ENCODE peak calls at places on chromosomes 6 and 20, in eight cellular contexts. I, Y, T, O, D, P, U and F are unnamed samples.
A peak's percentile ranks its signal among the peaks of the same experiment; 100 is the strongest.

GRCh38 chr6:128124713-128125112 is 223.9 kb upstream of the THEMIS start:
- DNase-seq in I (no peak), Y (peak; percentile 47), T (no peak), O (no peak), D (peak; percentile 15), P (no peak), U (no peak), F (no peak)

GRCh38 chr6:12254228-12254627 is 35.9 kb upstream of the EDN1 start:
- DNase-seq in I (no peak), Y (no peak), T (no peak), O (no peak), D (no peak), P (no peak), U (no peak), F (no peak)

GRCh38 chr6:57108691-57109090 is 18.7 kb downstream of the ZNF451 start:
- DNase-seq in I (no peak), Y (no peak), T (no peak), O (no peak), D (no peak), P (no peak), U (no peak), F (no peak)

GRCh38 chr6:118830691-118831090 is 63.3 kb upstream of the ASF1A start:
- DNase-seq in I (no peak), Y (no peak), T (no peak), O (no peak), D (no peak), P (no peak), U (no peak), F (no peak)

GRCh38 chr20:45781391-45781931 is 10.2 kb downstream of the WFDC3 start:
- DNase-seq in I (no peak), Y (peak; percentile 88), T (no peak), O (peak; percentile 92), D (peak; percentile 96), P (no peak), U (no peak), F (no peak)

GRCh38 chr6:47245745-47246371 is 63.8 kb downstream of the TNFRSF21 start:
- DNase-seq in I (no peak), Y (peak; percentile 35), T (no peak), O (no peak), D (no peak), P (no peak), U (no peak), F (no peak)

GRCh38 chr20:41837669-41838224 is 219.6 kb upstream of the CHD6 start:
- DNase-seq in I (no peak), Y (no peak), T (no peak), O (no peak), D (no peak), P (no peak), U (no peak), F (no peak)

GRCh38 chr20:50513169-50514034 is 3.2 kb downstream of the PTPN1 start:
- DNase-seq in I (no peak), Y (peak; percentile 67), T (no peak), O (no peak), D (peak; percentile 64), P (no peak), U (no peak), F (no peak)

GRCh38 chr6:53312355-53312754 is 36.4 kb downstream of the ELOVL5 start:
- DNase-seq in I (no peak), Y (no peak), T (no peak), O (no peak), D (no peak), P (no peak), U (no peak), F (no peak)

GRCh38 chr20:20571068-20571780 is 141.2 kb downstream of the RALGAPA2 start:
- DNase-seq in I (no peak), Y (no peak), T (no peak), O (no peak), D (no peak), P (no peak), U (no peak), F (no peak)

GRCh38 chr6:136566007-136566487 is 15.8 kb upstream of the MAP7 start:
- DNase-seq in I (peak; percentile 64), Y (no peak), T (no peak), O (no peak), D (peak; percentile 75), P (no peak), U (no peak), F (no peak)

GRCh38 chr20:6501061-6501460 is 266.4 kb upstream of the BMP2 start:
- DNase-seq in I (no peak), Y (peak; percentile 47), T (no peak), O (no peak), D (peak; percentile 96), P (no peak), U (no peak), F (no peak)

GRCh38 chr6:33710296-33711121 is 991 bp downstream of the UQCC2 start:
- DNase-seq in I (peak; percentile 23), Y (no peak), T (peak; percentile 59), O (no peak), D (no peak), P (no peak), U (no peak), F (no peak)
- H3K4me1 ChIP-seq in I (peaks cover 8% of the 10 kb centered on the region), Y (peaks cover 3% of the 10 kb centered on the region), T (peaks cover 18% of the 10 kb centered on the region), O (peaks cover 11% of the 10 kb centered on the region), D (peaks cover 23% of the 10 kb centered on the region), P (peaks cover 19% of the 10 kb centered on the region), U (peaks cover 4% of the 10 kb centered on the region), F (peaks cover 13% of the 10 kb centered on the region)

GRCh38 chr20:7760261-7761048 is 179.8 kb downstream of the HAO1 start:
- DNase-seq in I (no peak), Y (no peak), T (no peak), O (no peak), D (no peak), P (no peak), U (no peak), F (no peak)

GRCh38 chr20:7754102-7754501 is 186.2 kb downstream of the HAO1 start:
- DNase-seq in I (no peak), Y (no peak), T (no peak), O (no peak), D (no peak), P (no peak), U (no peak), F (no peak)

GRCh38 chr20:7758436-7758835 is 181.8 kb downstream of the HAO1 start:
- DNase-seq in I (no peak), Y (peak; percentile 24), T (no peak), O (no peak), D (no peak), P (no peak), U (no peak), F (no peak)
- H3K27me3 ChIP-seq in I (no peaks in the 10 kb centered on the region), Y (no peaks in the 10 kb centered on the region), T (no peaks in the 10 kb centered on the region), O (no peaks in the 10 kb centered on the region), D (no peaks in the 10 kb centered on the region), P (no peaks in the 10 kb centered on the region), U (no peaks in the 10 kb centered on the region), F (no peaks in the 10 kb centered on the region)

GRCh38 chr6:134437376-134437775 is 119.5 kb upstream of the SGK1 start:
- DNase-seq in I (no peak), Y (peak; percentile 20), T (no peak), O (no peak), D (peak; percentile 34), P (no peak), U (no peak), F (no peak)
- H3K27ac ChIP-seq in I (peak overlapping the region; percentile 71), Y (no peak overlapping the region), T (no peak overlapping the region), O (no peak overlapping the region), D (peak overlapping the region; percentile 93), P (no peak overlapping the region), U (no peak overlapping the region), F (no peak overlapping the region)

DNA sequence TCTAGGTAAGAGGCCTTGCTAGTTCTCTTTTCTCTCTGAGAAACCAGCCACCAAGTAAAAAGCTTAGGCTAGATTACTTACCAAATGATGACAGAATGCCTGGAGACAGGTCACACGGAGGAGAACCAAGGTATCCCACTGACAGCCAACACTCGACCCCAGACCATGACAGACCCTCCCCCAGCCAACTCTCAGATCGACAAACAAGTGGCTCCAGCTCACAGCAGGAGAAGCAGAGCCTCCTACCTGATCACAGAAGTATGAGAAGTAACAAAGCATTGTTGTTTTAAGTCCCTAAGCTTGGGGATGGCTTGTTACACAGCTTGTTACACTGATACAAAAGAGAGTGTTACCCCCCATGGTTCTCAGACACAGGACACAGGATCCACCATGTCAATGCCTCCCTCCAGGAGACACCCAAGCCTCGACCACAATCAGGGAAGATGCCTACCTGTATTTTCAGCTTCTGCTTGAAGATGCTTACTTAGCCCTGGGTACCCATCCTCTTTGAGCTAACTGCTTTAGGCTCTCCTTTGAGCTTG is 423.8 kb upstream of the JARID2 start:
- DNase-seq in I (no peak), Y (no peak), T (no peak), O (no peak), D (no peak), P (no peak), U (no peak), F (no peak)
- H3K4me1 ChIP-seq in I (no peaks in the 10 kb centered on the region), Y (peaks cover 10% of the 10 kb centered on the region), T (peaks cover 10% of the 10 kb centered on the region), O (no peaks in the 10 kb centered on the region), D (no peaks in the 10 kb centered on the region), P (no peaks in the 10 kb centered on the region), U (peaks cover 15% of the 10 kb centered on the region), F (no peaks in the 10 kb centered on the region)

DNA sequence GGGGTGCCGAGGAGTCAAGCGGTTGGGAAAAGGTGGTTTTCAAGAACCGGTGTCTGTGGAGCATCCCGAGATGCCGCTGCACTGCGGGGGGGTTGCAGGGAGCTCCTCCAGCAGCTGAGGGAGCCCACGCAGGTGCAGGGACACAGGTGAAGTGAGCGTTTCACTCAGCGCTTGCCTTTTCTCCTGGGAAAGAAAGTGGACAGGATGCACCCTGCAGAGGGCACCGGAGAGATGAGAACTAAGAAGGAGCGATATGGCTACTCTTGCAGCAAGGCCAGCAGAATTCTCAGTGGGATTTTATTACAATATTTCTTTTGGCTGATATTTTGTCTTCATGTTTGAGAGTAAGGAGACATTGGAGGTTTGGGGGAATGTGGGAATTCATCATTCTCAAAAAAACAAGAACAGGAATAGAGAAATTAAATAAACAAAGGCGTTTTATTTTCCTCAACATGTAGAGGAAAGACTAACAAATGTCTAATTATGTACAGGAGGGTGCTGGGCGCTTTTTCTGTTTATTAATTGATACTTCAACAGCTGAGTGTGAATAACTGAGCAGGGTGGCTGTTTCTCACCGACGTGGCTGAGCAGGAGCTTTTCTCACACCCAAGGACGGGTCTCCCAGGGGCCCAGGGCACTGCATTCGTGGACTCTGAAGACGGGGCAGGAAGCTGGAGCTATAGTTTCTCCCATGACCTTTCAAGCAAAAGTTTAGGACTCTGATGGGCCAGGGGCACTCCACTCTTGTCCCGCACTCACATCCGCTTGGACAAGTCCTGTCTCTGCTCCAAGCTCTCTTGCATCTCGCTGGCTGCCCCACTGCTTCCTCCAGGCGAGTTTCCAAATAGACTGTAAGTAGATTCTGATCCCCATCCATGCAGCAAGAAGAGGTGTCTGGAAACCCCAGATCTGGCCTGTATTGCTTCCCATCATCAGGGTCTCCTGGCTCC is 176.1 kb downstream of the SMOC2 start:
- DNase-seq in I (no peak), Y (no peak), T (peak; percentile 47), O (no peak), D (no peak), P (no peak), U (no peak), F (no peak)
- H3K27me3 ChIP-seq in I (no peaks in the 10 kb centered on the region), Y (no peaks in the 10 kb centered on the region), T (no peaks in the 10 kb centered on the region), O (no peaks in the 10 kb centered on the region), D (no peaks in the 10 kb centered on the region), P (no peaks in the 10 kb centered on the region), U (no peaks in the 10 kb centered on the region), F (no peaks in the 10 kb centered on the region)

GRCh38 chr6:109480993-109481480 is 2.0 kb downstream of the ZBTB24 start:
- DNase-seq in I (no peak), Y (no peak), T (no peak), O (no peak), D (no peak), P (no peak), U (no peak), F (no peak)
- H3K27ac ChIP-seq in I (no peak overlapping the region), Y (no peak overlapping the region), T (no peak overlapping the region), O (no peak overlapping the region), D (no peak overlapping the region), P (no peak overlapping the region), U (no peak overlapping the region), F (no peak overlapping the region)